ENCODE peak calls at places on chromosomes 11 and 22, in eight cellular contexts. B is PC-9, C is GM23248, N is SK-N-SH, X is PC-3, E is HCT116, W is MM.1S, D is hepatocyte. I is an unnamed sample.

GRCh38 chr11:120830092-120830491 is 193.8 kb upstream of the TBCEL start:
- DNase-seq in E (no peak), B (no peak), D (no peak), C (no peak), N (peak; percentile 52), X (no peak), W (no peak), I (no peak)

GRCh38 chr22:30749272-30749671 is 54.6 kb downstream of the OSBP2 start:
- DNase-seq in N (no peak), W (no peak), X (no peak), C (no peak), B (no peak), D (no peak), E (no peak), I (no peak)

GRCh38 chr11:116427903-116428637 is 344.7 kb downstream of the BUD13 start:
- DNase-seq in X (peak; percentile 15), C (no peak), W (no peak), N (peak; percentile 88), E (no peak), D (peak; percentile 19), B (no peak), I (no peak)

GRCh38 chr11:61133956-61134662 is 27.1 kb downstream of the VPS37C start:
- DNase-seq in X (no peak), W (no peak), N (no peak), B (no peak), C (no peak), D (no peak), E (no peak), I (no peak)

GRCh38 chr11:75639752-75640151 is 29.1 kb downstream of the MAP6 start:
- DNase-seq in W (no peak), D (peak; percentile 67), B (no peak), C (peak; percentile 38), N (peak; percentile 75), E (no peak), X (no peak), I (no peak)

GRCh38 chr11:63599211-63600122 is 14.8 kb downstream of the PLAAT3 start:
- DNase-seq in X (peak; percentile 46), B (no peak), D (no peak), N (peak; percentile 34), C (peak; percentile 93), W (no peak), E (no peak), I (no peak)

GRCh38 chr11:10502065-10502680 is 38.8 kb downstream of the RNF141 start:
- DNase-seq in E (no peak), D (no peak), C (no peak), W (no peak), X (no peak), B (no peak), N (no peak), I (no peak)

GRCh38 chr11:128548655-128549255 is 38.6 kb downstream of the ETS1 start:
- DNase-seq in X (peak; percentile 31), N (peak; percentile 77), C (peak; percentile 73), W (no peak), D (peak; percentile 61), B (no peak), E (no peak), I (peak; percentile 53)

GRCh38 chr22:38464992-38465672 is 2.8 kb upstream of the KDELR3 start:
- DNase-seq in B (no peak), N (no peak), X (no peak), W (no peak), D (no peak), E (no peak), C (no peak), I (no peak)

GRCh38 chr11:125402436-125402835 is 93.6 kb downstream of the FEZ1 start:
- DNase-seq in C (peak; percentile 61), N (no peak), E (no peak), D (peak; percentile 40), X (peak; percentile 19), B (no peak), W (no peak), I (peak; percentile 25)

GRCh38 chr11:444397-445144 is 2.8 kb upstream of the ANO9 start:
- DNase-seq in W (no peak), N (no peak), B (no peak), C (peak; percentile 77), D (peak; percentile 74), E (no peak), X (peak; percentile 52), I (no peak)

GRCh38 chr11:71530602-71531001 is 3.5 kb downstream of the KRTAP5-7 start:
- DNase-seq in E (no peak), X (no peak), D (no peak), W (no peak), B (no peak), N (no peak), C (no peak), I (no peak)

GRCh38 chr11:15783619-15784018 is 572.7 kb downstream of the SOX6 start:
- DNase-seq in E (no peak), D (no peak), X (no peak), N (no peak), W (no peak), B (no peak), C (no peak), I (no peak)

GRCh38 chr11:84522331-84522730 is 1104.8 kb downstream of the DLG2 start:
- DNase-seq in N (no peak), C (peak; percentile 66), D (no peak), X (no peak), B (no peak), W (no peak), E (no peak), I (no peak)

GRCh38 chr11:86624366-86624765 is 48.0 kb downstream of the ME3 start:
- DNase-seq in B (no peak), X (no peak), C (peak; percentile 32), W (no peak), D (no peak), N (no peak), E (no peak), I (no peak)

GRCh38 chr11:99325807-99326206 is 305.1 kb downstream of the CNTN5 start:
- DNase-seq in D (peak; percentile 36), B (peak; percentile 74), X (peak; percentile 93), E (no peak), W (no peak), N (no peak), C (peak; percentile 91), I (no peak)

DNA sequence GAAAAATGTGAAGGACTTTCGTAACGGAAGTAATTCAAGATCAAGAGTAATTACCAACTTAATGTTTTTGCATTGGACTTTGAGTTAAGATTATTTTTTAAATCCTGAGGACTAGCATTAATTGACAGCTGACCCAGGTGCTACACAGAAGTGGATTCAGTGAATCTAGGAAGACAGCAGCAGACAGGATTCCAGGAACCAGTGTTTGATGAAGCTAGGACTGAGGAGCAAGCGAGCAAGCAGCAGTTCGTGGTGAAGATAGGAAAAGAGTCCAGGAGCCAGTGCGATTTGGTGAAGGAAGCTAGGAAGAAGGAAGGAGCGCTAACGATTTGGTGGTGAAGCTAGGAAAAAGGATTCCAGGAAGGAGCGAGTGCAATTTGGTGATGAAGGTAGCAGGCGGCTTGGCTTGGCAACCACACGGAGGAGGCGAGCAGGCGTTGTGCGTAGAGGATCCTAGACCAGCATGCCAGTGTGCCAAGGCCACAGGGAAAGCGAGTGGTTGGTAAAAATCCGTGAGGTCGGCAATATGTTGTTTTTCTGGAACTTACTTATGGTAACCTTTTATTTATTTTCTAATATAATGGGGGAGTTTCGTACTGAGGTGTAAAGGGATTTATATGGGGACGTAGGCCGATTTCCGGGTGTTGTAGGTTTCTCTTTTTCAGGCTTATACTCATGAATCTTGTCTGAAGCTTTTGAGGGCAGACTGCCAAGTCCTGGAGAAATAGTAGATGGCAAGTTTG is 1.6 kb downstream of the MALAT1 start:
- DNase-seq in E (no peak), N (no peak), C (peak; percentile 79), W (peak; percentile 55), B (no peak), X (peak; percentile 50), D (peak; percentile 49), I (peak; percentile 82)
- H3K27me3 ChIP-seq in E (no peaks in the 10 kb centered on the region), N (no peaks in the 10 kb centered on the region), C (no peaks in the 10 kb centered on the region), W (no peaks in the 10 kb centered on the region), B (no peaks in the 10 kb centered on the region), X (no peaks in the 10 kb centered on the region), D (no peaks in the 10 kb centered on the region), I (no peaks in the 10 kb centered on the region)

DNA sequence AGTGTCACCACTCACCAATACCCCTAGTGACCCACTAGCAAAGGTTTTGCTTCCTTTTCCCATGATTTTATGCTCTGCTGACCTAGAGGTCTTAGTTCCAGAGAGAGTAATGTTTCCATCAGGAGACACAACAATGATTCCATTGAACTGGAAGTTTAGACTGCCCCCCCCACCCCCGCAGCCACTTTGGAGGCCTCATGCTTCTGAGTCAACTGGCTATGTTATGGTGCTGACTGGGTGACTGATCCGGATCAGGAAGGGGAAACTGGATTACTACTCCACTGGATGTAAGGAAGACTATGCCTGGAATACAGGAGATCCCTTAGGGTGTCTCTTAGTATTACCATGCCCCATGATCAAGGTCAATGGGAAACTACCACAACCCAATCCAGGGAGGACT is 633.6 kb downstream of the OPCML start:
- DNase-seq in C (no peak), B (no peak), E (no peak), W (no peak), X (no peak), D (no peak), N (no peak), I (no peak)
- H3K9me2 ChIP-seq in C (no peaks in the 10 kb centered on the region), B (no peaks in the 10 kb centered on the region), E (no peaks in the 10 kb centered on the region), W (no peaks in the 10 kb centered on the region), X (no peaks in the 10 kb centered on the region), D (no peaks in the 10 kb centered on the region), N (no peaks in the 10 kb centered on the region), I (no peaks in the 10 kb centered on the region)

GRCh38 chr11:17013548-17014320 is 480 bp downstream of the PLEKHA7 start:
- DNase-seq in N (peak; percentile 64), B (peak; percentile 36), D (peak; percentile 67), C (no peak), W (peak; percentile 64), X (peak; percentile 36), E (no peak), I (no peak)

GRCh38 chr11:17015639-17016125 is 1.5 kb upstream of the PLEKHA7 start:
- DNase-seq in B (no peak), E (no peak), X (no peak), W (peak; percentile 33), C (no peak), D (no peak), N (peak; percentile 36), I (no peak)

GRCh38 chr11:17012712-17013547 is 1.3 kb downstream of the PLEKHA7 start:
- DNase-seq in C (peak; percentile 21), D (peak; percentile 71), B (peak; percentile 98), E (peak; percentile 12), X (peak; percentile 94), W (no peak), N (no peak), I (no peak)

GRCh38 chr11:17014321-17014773 is at the start of gene PLEKHA7:
- DNase-seq in W (no peak), D (peak; percentile 75), N (peak; percentile 85), C (peak; percentile 14), B (peak; percentile 30), E (no peak), X (peak; percentile 7), I (no peak)

GRCh38 chr11:17014774-17015638 is 792 bp upstream of the PLEKHA7 start:
- DNase-seq in X (peak; percentile 83), C (peak; percentile 18), E (peak; percentile 75), W (peak; percentile 71), B (peak; percentile 88), N (peak; percentile 82), D (peak; percentile 72), I (peak; percentile 45)
- H3K9me3 ChIP-seq in X (no peaks in the 10 kb centered on the region), C (no peaks in the 10 kb centered on the region), E (no peaks in the 10 kb centered on the region), W (no peaks in the 10 kb centered on the region), B (no peaks in the 10 kb centered on the region), N (no peaks in the 10 kb centered on the region), D (no peaks in the 10 kb centered on the region), I (no peaks in the 10 kb centered on the region)

GRCh38 chr11:4190098-4190497 is 95.5 kb downstream of the RRM1 start:
- DNase-seq in B (no peak), X (no peak), N (no peak), E (no peak), D (no peak), W (no peak), C (no peak), I (no peak)
- H3K27me3 ChIP-seq in B (peaks cover 9% of the 10 kb centered on the region), X (peaks cover 5% of the 10 kb centered on the region), N (peaks cover 39% of the 10 kb centered on the region), E (no peaks in the 10 kb centered on the region), D (no peaks in the 10 kb centered on the region), W (no peaks in the 10 kb centered on the region), C (peaks cover 6% of the 10 kb centered on the region), I (no peaks in the 10 kb centered on the region)

GRCh38 chr11:132898021-132898420 is 634.3 kb downstream of the OPCML start:
- DNase-seq in W (no peak), B (no peak), D (no peak), N (no peak), C (no peak), X (no peak), E (no peak), I (no peak)
- H3K9me2 ChIP-seq in W (no peaks in the 10 kb centered on the region), B (no peaks in the 10 kb centered on the region), D (no peaks in the 10 kb centered on the region), N (no peaks in the 10 kb centered on the region), C (no peaks in the 10 kb centered on the region), X (no peaks in the 10 kb centered on the region), E (no peaks in the 10 kb centered on the region), I (no peaks in the 10 kb centered on the region)